ENCODE peak calls at places on chromosome 19, in ten cellular contexts. K is WTC11, H is upper lobe of right lung, D is endothelial cell, V is kidney, O is dorsolateral prefrontal cortex, R is foreskin fibroblast, X is mammary epithelial cell, S is right atrium auricular region, Z is fibroblast of the aortic adventitia. T is an unnamed sample.

GRCh38 chr19:55441692-55442321 is 1.3 kb downstream of the SHISA7 start:
- DNase-seq in S (no peak), X (no peak), R (no peak), Z (no peak), H (no peak), V (no peak), O (no peak), D (no peak), K (peak), T (no peak)

GRCh38 chr19:23440791-23441190 is 45.5 kb upstream of the ZNF91 start:
- DNase-seq in O (no peak), K (peak), H (no peak), D (no peak), S (no peak), Z (no peak), R (no peak), V (no peak), X (no peak), T (peak)

GRCh38 chr19:29815231-29815630 is 3.4 kb downstream of the CCNE1 start:
- DNase-seq in Z (no peak), O (no peak), R (no peak), H (no peak), V (no peak), X (no peak), S (no peak), K (no peak), D (no peak), T (no peak)

GRCh38 chr19:54206831-54207177 is 6.1 kb downstream of the RPS9 start:
- DNase-seq in O (no peak), H (no peak), X (no peak), D (no peak), R (no peak), K (no peak), S (no peak), V (peak), Z (no peak), T (no peak)

GRCh38 chr19:1854542-1855039 is 6.3 kb upstream of the REXO1 start:
- DNase-seq in Z (no peak), O (no peak), S (no peak), V (peak), K (peak), H (peak), D (peak), R (no peak), X (no peak), T (peak)

GRCh38 chr19:3733549-3734309 is 25.5 kb downstream of the TJP3 start:
- DNase-seq in R (no peak), H (no peak), X (no peak), Z (no peak), S (no peak), K (no peak), D (no peak), V (no peak), O (no peak), T (no peak)

GRCh38 chr19:42352216-42352892 is 26.9 kb downstream of the MEGF8 start:
- DNase-seq in S (no peak), X (peak), O (peak), K (no peak), H (no peak), R (no peak), V (no peak), D (no peak), Z (no peak), T (no peak)

GRCh38 chr19:34336781-34337271 is 28.2 kb upstream of the GPI start:
- DNase-seq in X (peak), R (peak), D (peak), V (no peak), K (no peak), H (no peak), S (no peak), Z (peak), O (no peak), T (no peak)

GRCh38 chr19:46766569-46767317 is 20.5 kb upstream of the STRN4 start:
- DNase-seq in H (no peak), X (no peak), D (peak), S (no peak), K (peak), O (no peak), R (peak), V (no peak), Z (peak), T (peak)

GRCh38 chr19:3970313-3970807 is 539 bp downstream of the DAPK3 start:
- DNase-seq in Z (no peak), D (no peak), R (no peak), S (no peak), X (no peak), O (no peak), K (no peak), H (no peak), V (peak), T (no peak)

GRCh38 chr19:379796-380195 is 29.2 kb downstream of the C2CD4C start:
- DNase-seq in S (no peak), O (no peak), D (no peak), V (no peak), Z (no peak), R (no peak), K (no peak), X (no peak), H (no peak), T (no peak)

GRCh38 chr19:2385053-2385721 is 25.1 kb downstream of the TMPRSS9 start:
- DNase-seq in R (peak), K (peak), O (peak), X (peak), S (no peak), H (no peak), Z (peak), V (peak), D (peak), T (peak)

GRCh38 chr19:594265-594870 is 4.7 kb downstream of the HCN2 start:
- DNase-seq in K (no peak), O (no peak), D (no peak), H (no peak), V (no peak), Z (no peak), S (no peak), R (no peak), X (no peak), T (no peak)

GRCh38 chr19:22515435-22515834 is 93.3 kb upstream of the ZNF98 start:
- DNase-seq in R (no peak), V (no peak), K (no peak), H (peak), D (no peak), S (no peak), Z (no peak), O (no peak), X (no peak), T (no peak)

GRCh38 chr19:10420444-10421239 is at the start of gene PDE4A:
- DNase-seq in H (no peak), K (peak), O (no peak), D (peak), V (peak), Z (no peak), X (peak), S (no peak), R (peak), T (peak)

GRCh38 chr19:45496349-45496953 is 396 bp downstream of the RTN2 start:
- DNase-seq in V (peak), D (peak), X (no peak), O (no peak), Z (no peak), R (peak), S (no peak), H (peak), K (peak), T (peak)

GRCh38 chr19:726993-727956 is 18.5 kb downstream of the PALM start:
- DNase-seq in S (no peak), R (no peak), D (no peak), X (no peak), O (no peak), H (no peak), K (no peak), Z (no peak), V (peak), T (no peak)

GRCh38 chr19:18253716-18254115 is 20.5 kb downstream of the IQCN start:
- DNase-seq in D (no peak), K (no peak), H (no peak), O (no peak), V (peak), X (peak), Z (no peak), R (peak), S (no peak), T (no peak)

GRCh38 chr19:3696660-3696995 is 3.6 kb downstream of the PIP5K1C start:
- DNase-seq in S (no peak), O (no peak), D (no peak), V (no peak), K (no peak), H (no peak), Z (no peak), X (no peak), R (no peak), T (no peak)

GRCh38 chr19:56119585-56119978 is 1.5 kb downstream of the ZNF787 start:
- DNase-seq in S (no peak), O (no peak), D (no peak), R (peak), K (no peak), X (peak), V (no peak), H (peak), Z (peak), T (no peak)

GRCh38 chr19:55300821-55301458 is 17.1 kb downstream of the BRSK1 start:
- DNase-seq in Z (no peak), S (no peak), X (no peak), D (no peak), V (no peak), K (no peak), O (peak), H (no peak), R (no peak), T (no peak)

GRCh38 chr19:35959040-35959967 is 23.1 kb downstream of the LRFN3 start:
- DNase-seq in H (peak), R (peak), D (peak), S (no peak), Z (no peak), O (peak), V (peak), K (peak), X (no peak), T (peak)

GRCh38 chr19:46697142-46697960 is 19.6 kb downstream of the PRKD2 start:
- DNase-seq in X (no peak), S (peak), O (no peak), Z (peak), D (peak), V (peak), R (peak), K (peak), H (peak), T (peak)

GRCh38 chr19:43562211-43562697 is 13.1 kb downstream of the XRCC1 start:
- DNase-seq in R (no peak), X (no peak), H (no peak), O (no peak), V (peak), D (no peak), Z (no peak), S (no peak), K (no peak), T (no peak)

GRCh38 chr19:19554074-19555023 is 16.3 kb downstream of the CILP2 start:
- DNase-seq in S (no peak), H (peak), X (no peak), D (peak), R (peak), O (no peak), Z (peak), K (peak), V (peak), T (peak)

GRCh38 chr19:34364830-34365462 is at the start of gene GPI:
- DNase-seq in S (no peak), R (peak), K (peak), H (peak), X (peak), O (peak), V (peak), Z (peak), D (peak), T (peak)

GRCh38 chr19:10231624-10232228 is 595 bp upstream of the S1PR2 start:
- DNase-seq in D (no peak), O (no peak), R (no peak), V (no peak), X (no peak), S (no peak), H (no peak), K (no peak), Z (no peak), T (no peak)

GRCh38 chr19:42269518-42270345 is 680 bp downstream of the CIC start:
- DNase-seq in O (no peak), R (no peak), K (no peak), H (peak), S (no peak), V (peak), Z (no peak), D (no peak), X (no peak), T (no peak)

GRCh38 chr19:13613447-13613846 is 107.2 kb upstream of the CACNA1A start:
- DNase-seq in V (no peak), O (no peak), X (no peak), K (no peak), R (no peak), D (no peak), H (no peak), S (no peak), Z (no peak), T (no peak)

GRCh38 chr19:50677636-50678035 is 28.4 kb downstream of the C19orf81 start:
- DNase-seq in X (no peak), D (no peak), O (no peak), K (no peak), S (no peak), H (no peak), V (no peak), R (no peak), Z (no peak), T (no peak)

GRCh38 chr19:708154-709141 is at the start of gene PALM:
- DNase-seq in K (peak), O (no peak), S (no peak), R (no peak), H (no peak), Z (no peak), D (peak), X (no peak), V (no peak), T (peak)

GRCh38 chr19:47097396-47098217 is 16.0 kb downstream of the ZC3H4 start:
- DNase-seq in O (peak), V (peak), K (no peak), X (peak), R (no peak), Z (peak), S (peak), H (no peak), D (no peak), T (peak)

DNA sequence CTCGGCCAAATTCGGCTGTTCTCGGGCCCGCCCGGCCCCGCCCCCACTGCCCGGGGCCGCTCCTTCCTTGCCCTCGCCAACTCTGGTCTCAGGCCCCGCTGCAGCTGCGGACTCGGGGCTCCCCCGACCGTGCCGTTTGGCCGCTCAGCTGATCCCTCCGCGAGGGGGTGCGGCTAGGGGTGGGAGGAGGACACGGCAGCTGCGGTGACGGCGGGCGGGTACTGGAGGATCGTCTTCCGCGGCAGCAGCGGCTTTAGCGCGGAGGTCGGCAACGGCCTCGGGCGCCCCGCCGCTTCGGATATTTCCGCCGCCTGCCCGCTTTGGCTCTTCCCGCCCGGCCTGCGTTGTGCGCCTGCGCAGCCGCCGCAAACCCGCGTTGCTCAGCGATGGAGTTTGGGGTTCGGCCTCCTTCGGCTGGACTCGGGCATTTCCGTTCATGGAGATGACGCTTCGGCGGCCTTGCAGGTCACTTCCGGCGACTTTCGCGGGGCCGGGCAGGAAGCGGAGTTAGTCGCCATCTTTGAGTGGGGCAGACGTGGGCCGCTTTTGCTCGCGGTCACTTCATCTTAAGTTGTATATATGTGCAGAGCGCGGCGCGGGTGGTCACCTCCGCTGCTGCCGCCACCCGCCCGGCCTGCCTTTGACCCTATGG is 338 bp upstream of the UBE2M start:
- DNase-seq in O (peak), X (peak), K (peak), H (peak), S (peak), D (peak), Z (peak), V (peak), R (peak), T (peak)
- TF ChIP-seq CTCF in O (no peak), X (no peak), K (no peak), H (no peak), S (no peak), D (no peak), Z (no peak), V (no peak), R (no peak), T (no peak)

DNA sequence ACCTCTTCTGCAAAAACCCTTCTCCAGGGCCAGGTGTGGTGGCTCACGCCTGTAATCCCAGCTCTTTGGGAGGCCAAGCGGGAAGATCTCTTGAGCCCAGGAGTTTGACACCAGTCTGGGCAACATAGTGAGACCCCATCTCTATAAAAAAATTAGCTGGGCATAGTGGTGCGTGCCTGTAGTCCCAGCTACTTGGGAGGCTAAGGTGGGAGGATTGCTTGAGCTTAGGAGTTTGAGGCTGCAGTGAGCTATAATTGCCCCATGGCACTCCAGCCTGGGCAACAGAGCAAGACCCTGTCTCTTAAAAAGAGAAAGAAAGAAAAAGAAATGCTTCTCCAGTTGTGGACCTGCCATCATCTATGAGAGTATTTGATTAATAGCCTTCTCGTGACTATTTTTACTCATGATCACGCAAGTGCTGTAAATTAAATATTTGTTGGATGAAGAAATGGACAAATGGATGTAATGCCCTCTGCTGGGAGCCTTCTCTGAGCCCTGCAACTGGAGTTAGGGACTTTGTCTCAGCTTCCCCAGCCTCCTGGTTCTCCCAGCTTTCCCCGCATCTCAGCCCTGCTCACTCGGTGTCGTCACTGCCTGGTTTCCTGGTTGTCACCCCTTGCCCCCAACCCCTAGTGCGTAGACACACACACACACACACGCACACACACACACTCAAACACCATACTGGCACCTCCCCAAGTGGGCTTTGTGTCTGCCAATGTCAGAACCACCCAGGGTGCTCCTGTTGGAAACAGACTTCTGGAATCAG is 12.2 kb downstream of the WIZ start:
- DNase-seq in S (no peak), H (no peak), Z (peak), R (peak), V (peak), O (no peak), X (no peak), K (no peak), D (no peak), T (no peak)
- TF ChIP-seq CTCF in S (no peak), H (no peak), Z (peak), R (peak), V (no peak), O (no peak), X (no peak), K (no peak), D (no peak), T (no peak)

DNA sequence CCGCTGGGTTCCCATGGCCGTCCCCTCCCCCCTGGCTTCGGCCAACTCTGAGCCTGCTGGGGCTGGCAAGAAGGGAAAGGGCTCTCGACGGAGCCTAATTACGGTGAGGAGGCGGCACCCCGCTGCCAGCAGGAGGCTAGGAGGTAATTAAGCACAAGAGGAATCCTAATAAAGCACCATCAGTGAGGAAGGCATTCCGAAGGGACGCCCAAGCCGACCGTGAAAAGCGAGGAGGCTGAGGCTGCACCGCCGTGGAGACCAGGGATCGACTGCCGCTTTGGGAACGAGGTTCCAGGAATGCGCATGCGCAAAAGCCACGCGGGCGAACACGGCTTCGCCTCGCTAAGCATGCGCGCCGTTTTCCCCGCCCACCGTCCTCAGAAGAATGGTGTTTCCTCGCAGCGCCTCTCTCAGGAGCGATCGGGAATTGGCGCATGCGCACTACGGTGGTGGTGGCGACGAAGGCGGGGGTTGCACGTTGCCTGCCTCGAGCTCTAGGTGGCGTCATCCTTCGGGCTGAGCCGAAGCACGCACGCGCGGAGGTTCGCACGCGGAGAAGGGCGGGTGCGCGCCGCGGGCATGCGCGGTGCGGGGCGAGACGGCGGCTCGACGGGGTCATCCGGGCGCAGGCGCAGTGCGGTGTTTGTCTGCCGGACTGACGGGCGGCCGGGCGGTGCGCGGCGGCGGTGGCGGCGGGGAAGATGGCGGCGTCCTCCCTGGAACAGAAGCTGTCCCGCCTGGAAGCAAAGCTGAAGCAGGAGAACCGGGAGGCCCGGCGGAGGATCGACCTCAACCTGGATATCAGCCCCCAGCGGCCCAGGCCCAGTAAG is at the start of gene MAP2K7:
- DNase-seq in D (peak), H (peak), V (peak), S (peak), Z (peak), K (peak), R (peak), O (peak), X (peak), T (peak)
- TF ChIP-seq CTCF in D (peak), H (peak), V (peak), S (peak), Z (peak), K (no peak), R (peak), O (peak), X (peak), T (peak)

DNA sequence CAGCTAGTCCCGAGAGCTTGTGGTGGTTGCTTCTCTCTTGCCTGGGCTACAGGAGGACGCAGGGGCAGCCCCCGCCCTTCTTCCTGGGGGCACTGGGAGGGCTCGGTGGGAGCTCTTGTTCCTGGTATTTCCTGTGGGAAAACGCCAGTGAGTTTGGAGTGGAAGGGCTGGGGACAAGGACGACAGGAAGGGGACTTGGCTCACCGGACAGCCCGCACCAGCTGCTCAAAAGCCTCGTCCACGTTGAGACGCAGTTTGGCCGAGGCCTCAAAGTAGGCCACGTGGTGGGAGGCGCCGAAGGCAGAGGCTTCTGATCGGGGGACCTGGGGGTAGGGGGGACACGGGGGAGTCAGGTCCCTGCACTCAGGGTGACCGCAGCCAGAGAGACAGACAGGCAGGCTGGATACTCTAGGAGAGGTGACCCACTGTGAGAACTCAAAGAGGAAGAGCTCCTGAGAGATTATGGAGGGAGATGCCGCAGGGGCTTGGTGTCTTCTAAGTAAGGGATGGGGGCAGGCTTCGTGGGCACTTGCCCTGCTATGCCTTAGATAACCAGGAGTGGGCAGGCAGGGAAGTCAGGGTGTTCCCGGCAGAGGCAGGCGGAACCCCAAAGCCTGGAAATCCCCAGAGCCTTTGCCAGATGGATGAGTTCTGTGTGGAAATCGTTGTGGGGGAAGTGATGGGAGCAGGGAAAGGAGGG is 4.3 kb downstream of the RRAS start:
- DNase-seq in K (no peak), Z (no peak), X (no peak), H (no peak), O (peak), S (no peak), V (no peak), R (peak), D (no peak), T (no peak)
- TF ChIP-seq CTCF in K (no peak), Z (peak), X (no peak), H (no peak), O (no peak), S (no peak), V (no peak), R (peak), D (no peak), T (no peak)

T was measured in glutamatergic neuron.